ENCODE peak calls at places on chromosome 13, in five cellular contexts. S is OCI-LY7, A is adipocyte, H is adrenal gland, R is mucosa of descending colon. K is an unnamed sample.

GRCh38 chr13:111546921-111547675 is 226.7 kb downstream of the TEX29 start:
- DNase-seq in R (no peak), A (no peak), S (no peak), H (no peak), K (no peak)

GRCh38 chr13:57627663-57628062 is 3.9 kb upstream of the PCDH17 start:
- DNase-seq in H (no peak), A (peak; percentile 35), R (no peak), S (peak; percentile 43), K (no peak)

GRCh38 chr13:75494491-75494890 is 12.5 kb upstream of the TBC1D4 start:
- DNase-seq in R (no peak), S (no peak), A (no peak), H (no peak), K (no peak)

GRCh38 chr13:36673838-36674326 is at the start of gene SERTM1:
- DNase-seq in A (peak; percentile 47), R (peak; percentile 41), S (no peak), H (no peak), K (no peak)

GRCh38 chr13:30865131-30866009 is 40.7 kb upstream of the MEDAG start:
- DNase-seq in H (peak; percentile 89), S (peak; percentile 78), A (peak; percentile 96), R (peak; percentile 82), K (peak; percentile 81)

GRCh38 chr13:68168448-68168847 is 938.3 kb upstream of the PCDH9 start:
- DNase-seq in S (no peak), R (no peak), H (no peak), A (no peak), K (no peak)

GRCh38 chr13:31000889-31001288 is 68.4 kb downstream of the TEX26 start:
- DNase-seq in H (no peak), S (no peak), A (no peak), R (no peak), K (no peak)

GRCh38 chr13:23509781-23510543 is 60.2 kb upstream of the TNFRSF19 start:
- DNase-seq in H (no peak), R (no peak), A (peak; percentile 59), S (no peak), K (no peak)

GRCh38 chr13:31221057-31221456 is 21.3 kb downstream of the B3GLCT start:
- DNase-seq in S (no peak), R (no peak), A (no peak), H (no peak), K (no peak)

GRCh38 chr13:106104281-106104901 is 431.1 kb downstream of the EFNB2 start:
- DNase-seq in S (no peak), A (peak; percentile 71), H (no peak), R (no peak), K (no peak)

GRCh38 chr13:91621161-91621560 is 222.7 kb downstream of the GPC5 start:
- DNase-seq in A (no peak), R (no peak), S (no peak), H (no peak), K (no peak)

GRCh38 chr13:34926513-34926912 is 15.6 kb upstream of the NBEA start:
- DNase-seq in S (no peak), A (peak; percentile 68), H (no peak), R (no peak), K (no peak)

GRCh38 chr13:64007334-64007733 is 2591.7 kb upstream of the PCDH20 start:
- DNase-seq in A (peak; percentile 17), H (no peak), R (no peak), S (no peak), K (no peak)

GRCh38 chr13:49649244-49649962 is 21.1 kb downstream of the ARL11 start:
- DNase-seq in H (no peak), R (no peak), A (peak; percentile 29), S (no peak), K (no peak)

GRCh38 chr13:34967851-34968562 is 25.9 kb downstream of the NBEA start:
- DNase-seq in H (no peak), A (no peak), R (no peak), S (no peak), K (no peak)

GRCh38 chr13:25529425-25529824 is 157.7 kb downstream of the ATP8A2 start:
- DNase-seq in R (no peak), H (no peak), S (no peak), A (no peak), K (no peak)

GRCh38 chr13:43983373-43983772 is 103.7 kb downstream of the LACC1 start:
- DNase-seq in S (no peak), R (no peak), A (no peak), H (no peak), K (no peak)

GRCh38 chr13:49060698-49061387 is 85.1 kb downstream of the FNDC3A start:
- DNase-seq in H (no peak), S (no peak), A (peak; percentile 63), R (no peak), K (no peak)

GRCh38 chr13:24834902-24835510 is 71.0 kb downstream of the RNF17 start:
- DNase-seq in A (no peak), S (peak; percentile 13), R (no peak), H (no peak), K (no peak)

GRCh38 chr13:101709952-101710351 is 257.5 kb downstream of the ITGBL1 start:
- DNase-seq in R (no peak), A (no peak), S (no peak), H (no peak), K (no peak)

GRCh38 chr13:71801781-71802180 is 65.2 kb downstream of the DACH1 start:
- DNase-seq in S (no peak), H (no peak), A (no peak), R (no peak), K (no peak)

GRCh38 chr13:53048880-53049279 is 20.3 kb downstream of the OLFM4 start:
- DNase-seq in R (no peak), A (no peak), S (no peak), H (no peak), K (no peak)

DNA sequence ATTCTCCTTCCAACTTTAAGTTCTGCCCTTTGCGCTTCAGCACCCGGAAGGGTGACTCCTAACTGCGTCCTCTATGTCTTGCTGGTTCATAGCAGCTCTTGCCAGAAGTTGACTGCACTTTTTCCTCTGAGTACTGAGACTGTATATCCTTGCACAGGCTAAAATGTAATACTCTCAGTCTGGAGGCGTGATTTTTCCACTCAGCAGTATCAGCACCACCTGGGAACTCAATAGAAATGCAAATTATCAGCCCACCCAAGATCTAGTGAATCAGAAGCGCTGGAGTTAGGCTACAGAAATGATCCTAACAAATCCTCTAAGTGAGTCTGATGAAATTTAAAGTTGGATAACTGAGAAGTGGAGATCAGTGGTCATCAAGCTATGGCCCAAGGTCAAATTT is 1611.9 kb upstream of the SLC10A2 start:
- DNase-seq in A (no peak), S (no peak), H (no peak), R (no peak), K (no peak)
- H3K9me3 ChIP-seq in A (no peaks in the 10 kb centered on the region), S (no peaks in the 10 kb centered on the region), H (no peaks in the 10 kb centered on the region), R (no peaks in the 10 kb centered on the region), K (no peaks in the 10 kb centered on the region)

DNA sequence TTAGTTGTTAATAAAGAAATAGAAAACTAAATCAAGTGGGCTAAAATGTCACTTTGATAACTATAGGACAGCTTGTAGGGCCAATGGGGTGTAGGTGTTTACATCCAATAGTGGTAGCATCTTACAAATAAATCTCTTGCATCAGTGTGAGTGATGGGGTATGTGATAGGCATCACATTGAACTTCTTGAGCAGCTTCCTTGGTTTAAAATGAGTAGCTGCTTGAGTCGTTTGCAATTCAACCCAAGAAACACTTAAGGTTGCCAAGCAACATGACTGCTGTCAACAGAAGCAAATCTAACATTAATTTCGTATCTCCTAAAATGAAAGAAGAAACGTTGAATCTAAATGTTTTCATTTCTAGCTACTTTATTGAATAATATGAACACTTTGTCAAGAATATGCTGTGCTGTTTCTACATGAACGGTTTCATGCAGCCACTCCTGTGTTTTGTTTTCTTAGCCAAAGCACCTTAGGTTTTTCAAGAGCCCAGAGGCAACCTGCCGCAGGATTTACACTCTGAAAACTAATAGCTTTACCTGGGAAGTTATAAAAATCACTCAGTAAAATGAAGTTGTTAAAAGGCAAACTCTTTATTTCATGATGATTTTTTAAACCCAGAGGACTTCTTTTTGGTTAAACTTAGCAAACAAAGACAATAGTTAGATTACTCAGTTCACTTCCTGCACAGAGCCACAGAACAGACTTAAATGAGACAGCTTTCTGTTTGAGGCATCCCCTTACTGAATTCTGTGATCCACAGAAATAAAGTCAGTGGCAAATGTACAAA is 305.2 kb downstream of the MTUS2 start:
- DNase-seq in R (no peak), H (no peak), S (no peak), A (no peak), K (no peak)
- H3K9me3 ChIP-seq in R (no peaks in the 10 kb centered on the region), H (no peaks in the 10 kb centered on the region), S (no peaks in the 10 kb centered on the region), A (no peaks in the 10 kb centered on the region), K (no peaks in the 10 kb centered on the region)

GRCh38 chr13:38490657-38491056 is 141.0 kb downstream of the UFM1 start:
- DNase-seq in R (no peak), H (no peak), A (no peak), S (no peak), K (no peak)
- H3K9me3 ChIP-seq in R (no peaks in the 10 kb centered on the region), H (no peaks in the 10 kb centered on the region), A (peaks cover 4% of the 10 kb centered on the region), S (no peaks in the 10 kb centered on the region), K (no peaks in the 10 kb centered on the region)

GRCh38 chr13:29125934-29126424 is 305.8 kb downstream of the MTUS2 start:
- DNase-seq in S (no peak), H (no peak), R (no peak), A (no peak), K (no peak)

GRCh38 chr13:29136341-29136740 is 316.2 kb downstream of the MTUS2 start:
- DNase-seq in A (no peak), S (no peak), H (no peak), R (no peak), K (no peak)

GRCh38 chr13:29131881-29132668 is 311.9 kb downstream of the MTUS2 start:
- DNase-seq in A (no peak), H (no peak), R (no peak), S (no peak), K (no peak)

GRCh38 chr13:29129616-29130015 is 309.5 kb downstream of the MTUS2 start:
- DNase-seq in S (no peak), R (no peak), H (no peak), A (no peak), K (no peak)

DNA sequence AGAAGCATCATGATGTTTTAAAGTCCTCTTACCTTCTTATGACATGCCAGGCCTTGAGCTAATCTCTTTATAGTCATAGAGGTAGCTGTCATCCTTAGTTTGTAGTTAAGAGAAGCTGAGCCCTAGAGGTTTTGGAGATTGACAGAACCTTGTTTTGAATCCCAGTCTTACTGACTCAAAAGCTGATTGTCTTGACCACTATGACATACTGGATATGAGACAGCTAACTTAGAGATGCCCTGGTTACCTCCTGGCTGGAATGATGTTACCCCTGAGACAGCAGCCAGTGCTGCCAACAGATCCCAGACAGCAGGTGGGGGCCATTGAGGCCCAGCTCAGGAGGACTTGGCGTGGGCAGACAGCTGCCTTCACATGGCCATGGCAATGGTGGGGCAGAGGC is 311.0 kb downstream of the MTUS2 start:
- DNase-seq in A (no peak), H (no peak), S (no peak), R (no peak), K (no peak)
- H3K9me3 ChIP-seq in A (peaks cover 10% of the 10 kb centered on the region), H (no peaks in the 10 kb centered on the region), S (no peaks in the 10 kb centered on the region), R (peaks cover 2% of the 10 kb centered on the region), K (no peaks in the 10 kb centered on the region)

GRCh38 chr13:19179916-19180315 is 1.7 kb downstream of the TUBA3C start:
- DNase-seq in S (no peak), R (no peak), H (no peak), A (no peak), K (no peak)

GRCh38 chr13:19181021-19181620 is 503 bp downstream of the TUBA3C start:
- DNase-seq in S (no peak), H (no peak), A (no peak), R (no peak), K (no peak)

GRCh38 chr13:19181621-19182485 is at the start of gene TUBA3C:
- DNase-seq in H (no peak), S (no peak), A (no peak), R (no peak), K (no peak)

GRCh38 chr13:19182536-19182935 is 912 bp upstream of the TUBA3C start:
- DNase-seq in A (no peak), H (no peak), S (no peak), R (no peak), K (no peak)

GRCh38 chr13:19178901-19179593 is 2.6 kb downstream of the TUBA3C start:
- DNase-seq in H (no peak), R (no peak), S (no peak), A (no peak), K (peak; percentile 63)
- H3K9me3 ChIP-seq in H (no peaks in the 10 kb centered on the region), R (peaks cover 81% of the 10 kb centered on the region), S (no peaks in the 10 kb centered on the region), A (no peaks in the 10 kb centered on the region), K (no peaks in the 10 kb centered on the region)